ENCODE peak calls at places on chromosome 5, in six cellular contexts. N is kidney epithelial cell, X is GDM1, M is PC-3, E is NCI-H460, Q is NCI-H1092. Y is an unnamed sample.

GRCh38 chr5:82351754-82352145 is 73.6 kb upstream of the RPS23 start:
- DNase-seq in N (no peak), X (peak), M (peak), E (peak), Q (peak), Y (no peak)

GRCh38 chr5:130104895-130105684 is 200.8 kb downstream of the CHSY3 start:
- DNase-seq in N (no peak), X (no peak), M (peak), E (peak), Q (no peak), Y (no peak)

GRCh38 chr5:148681157-148682131 is 27.1 kb upstream of the HTR4 start:
- DNase-seq in N (no peak), X (no peak), M (no peak), E (no peak), Q (no peak), Y (no peak)

GRCh38 chr5:76838481-76839261 is 11.1 kb upstream of the S100Z start:
- DNase-seq in N (peak), X (no peak), M (peak), E (no peak), Q (no peak), Y (no peak)

GRCh38 chr5:68246802-68247201 is 31.2 kb downstream of the PIK3R1 start:
- DNase-seq in N (no peak), X (no peak), M (no peak), E (no peak), Q (no peak), Y (no peak)

GRCh38 chr5:132965120-132965519 is 1.7 kb upstream of the AFF4 start:
- DNase-seq in N (no peak), X (no peak), M (no peak), E (no peak), Q (no peak), Y (no peak)

GRCh38 chr5:24208540-24209141 is 436.1 kb downstream of the CDH10 start:
- DNase-seq in N (no peak), X (no peak), M (no peak), E (no peak), Q (no peak), Y (no peak)

GRCh38 chr5:9930156-9930555 is 300.0 kb upstream of the TAS2R1 start:
- DNase-seq in N (no peak), X (no peak), M (no peak), E (no peak), Q (no peak), Y (no peak)